ENCODE peak calls at places on chromosomes 1 and 21, in eight cellular contexts. K is activated CD4-positive, alpha-beta T cell treated with anti-CD3 and anti-CD28 coated beads, Interleukin-2, amount 50 U/mL, for 4 hours; J is MCF 10A; A is non-pigmented ciliary epithelial cell; L is left colon; E is T follicular helper cell; C is iPS-NIHi11; P is Panc1. I is an unnamed sample.

GRCh38 chr21:42784276-42784675 is 95.1 kb downstream of the WDR4 start:
- DNase-seq in C (no peak), K (no peak), P (no peak), L (no peak), J (no peak), E (no peak), A (no peak), I (no peak)

GRCh38 chr1:3581296-3581695 is 30.0 kb downstream of the MEGF6 start:
- DNase-seq in L (no peak), A (no peak), K (no peak), C (no peak), E (no peak), P (no peak), J (no peak), I (no peak)

GRCh38 chr1:92934395-92935378 is 26.6 kb downstream of the DIPK1A start:
- DNase-seq in A (no peak), K (no peak), E (no peak), C (peak; percentile 22), J (peak; percentile 49), P (no peak), L (no peak), I (no peak)

GRCh38 chr1:225476538-225476988 is 48.7 kb upstream of the LBR start:
- DNase-seq in J (no peak), C (no peak), K (no peak), E (no peak), P (no peak), L (no peak), A (no peak), I (no peak)

GRCh38 chr1:161088587-161089110 is 709 bp downstream of the NECTIN4 start:
- DNase-seq in E (no peak), A (no peak), L (no peak), K (no peak), J (peak; percentile 42), P (no peak), C (no peak), I (no peak)

GRCh38 chr1:110880708-110881374 is 7.9 kb downstream of the CD53 start:
- DNase-seq in L (no peak), K (peak; percentile 18), A (no peak), J (no peak), P (no peak), E (peak; percentile 40), C (no peak), I (peak; percentile 38)

GRCh38 chr1:168391759-168392681 is 111.3 kb downstream of the TBX19 start:
- DNase-seq in C (no peak), P (no peak), L (no peak), E (no peak), J (peak; percentile 97), A (no peak), K (no peak), I (no peak)

GRCh38 chr21:42025392-42026071 is 15.4 kb upstream of the ZBTB21 start:
- DNase-seq in C (no peak), J (no peak), K (no peak), E (no peak), L (no peak), A (no peak), P (no peak), I (no peak)

GRCh38 chr1:245840971-245841370 is 666.1 kb downstream of the SMYD3 start:
- DNase-seq in J (no peak), P (no peak), E (no peak), A (no peak), C (no peak), L (no peak), K (no peak), I (no peak)

GRCh38 chr1:227379555-227379892 is 61.2 kb upstream of the CDC42BPA start:
- DNase-seq in E (no peak), A (no peak), J (no peak), C (no peak), P (no peak), K (no peak), L (no peak), I (no peak)

GRCh38 chr1:22259581-22260282 is 116.8 kb upstream of the WNT4 start:
- DNase-seq in K (no peak), P (no peak), C (no peak), J (no peak), L (peak; percentile 67), A (no peak), E (no peak), I (no peak)

GRCh38 chr21:44927587-44928461 is 7.1 kb upstream of the ITGB2 start:
- DNase-seq in C (no peak), P (no peak), A (no peak), K (peak; percentile 95), J (peak; percentile 94), E (peak; percentile 83), L (peak; percentile 57), I (peak; percentile 75)

GRCh38 chr1:31297273-31298247 is 728 bp downstream of the ZCCHC17 start:
- DNase-seq in J (peak; percentile 41), E (no peak), K (no peak), C (peak; percentile 17), L (no peak), P (no peak), A (no peak), I (no peak)

GRCh38 chr1:53137729-53138128 is 4.7 kb downstream of the SLC1A7 start:
- DNase-seq in P (no peak), L (no peak), A (no peak), C (no peak), E (no peak), J (no peak), K (no peak), I (no peak)

GRCh38 chr1:79431341-79431740 is 424.8 kb upstream of the ADGRL4 start:
- DNase-seq in J (no peak), A (no peak), K (no peak), L (no peak), P (no peak), E (no peak), C (no peak), I (no peak)

GRCh38 chr21:44304846-44305245 is 5.0 kb downstream of the PFKL start:
- DNase-seq in C (peak; percentile 65), A (no peak), J (peak; percentile 36), E (peak; percentile 32), P (no peak), L (peak; percentile 66), K (no peak), I (peak; percentile 26)

GRCh38 chr1:244224487-244225430 is 173.7 kb downstream of the ZBTB18 start:
- DNase-seq in A (no peak), P (no peak), L (peak; percentile 9), K (no peak), J (peak; percentile 75), E (no peak), C (no peak), I (no peak)

GRCh38 chr1:112247971-112248370 is 148.0 kb upstream of the CTTNBP2NL start:
- DNase-seq in C (no peak), E (no peak), J (no peak), K (no peak), P (no peak), A (no peak), L (no peak), I (no peak)

GRCh38 chr1:234544094-234544579 is 65.2 kb upstream of the TARBP1 start:
- DNase-seq in E (peak; percentile 21), P (peak; percentile 92), J (peak; percentile 96), K (peak; percentile 40), C (no peak), L (peak; percentile 76), A (peak; percentile 93), I (peak; percentile 5)

GRCh38 chr1:21254335-21254951 is 35.8 kb downstream of the ECE1 start:
- DNase-seq in P (no peak), L (peak; percentile 31), E (no peak), A (no peak), C (no peak), K (no peak), J (no peak), I (no peak)

GRCh38 chr21:45620201-45620600 is 23.3 kb upstream of the PCBP3 start:
- DNase-seq in E (no peak), A (no peak), P (no peak), C (no peak), K (no peak), J (no peak), L (no peak), I (no peak)

GRCh38 chr21:40351006-40351405 is 483.8 kb downstream of the PCP4 start:
- DNase-seq in L (no peak), E (no peak), J (no peak), A (no peak), K (no peak), P (no peak), C (no peak), I (no peak)

GRCh38 chr1:175188936-175189335 is 3.6 kb downstream of the KIAA0040 start:
- DNase-seq in C (no peak), L (peak; percentile 55), A (no peak), J (no peak), K (peak; percentile 58), P (no peak), E (peak; percentile 34), I (peak; percentile 25)

I was measured in T-helper 9 cell.